ENCODE peak calls at places on chromosome 2, in four cellular contexts. E is stimulated activated CD4-positive, alpha-beta T cell treated with anti-CD3 and anti-CD28 coated beads, Interleukin-1b, Interleukin-23, amount 100 ng/mL, for 24 hours; U is coronary artery; K is activated CD8-positive, alpha-beta memory T cell treated with anti-CD3 and anti-CD28 coated beads for 48 hours. F is an unnamed sample.

GRCh38 chr2:113246606-113247005 is 32.1 kb downstream of the PAX8 start:
- DNase-seq in U (no peak), E (no peak), K (no peak), F (no peak)

GRCh38 chr2:216119986-216120385 is 10.8 kb downstream of the XRCC5 start:
- DNase-seq in U (no peak), K (no peak), E (no peak), F (no peak)

GRCh38 chr2:213172641-213173040 is 21.2 kb upstream of the IKZF2 start:
- DNase-seq in U (no peak), E (no peak), K (no peak), F (no peak)

GRCh38 chr2:24304621-24305020 is 55.7 kb downstream of the ITSN2 start:
- DNase-seq in U (no peak), K (no peak), E (no peak), F (no peak)

GRCh38 chr2:28656937-28657615 is 94.6 kb upstream of the PPP1CB start:
- DNase-seq in U (no peak), E (no peak), K (no peak), F (no peak)

GRCh38 chr2:162840598-162841246 is 2.2 kb upstream of the KCNH7 start:
- DNase-seq in E (no peak), U (no peak), K (no peak), F (peak)

GRCh38 chr2:186570587-186570986 is 19.3 kb upstream of the ITGAV start:
- DNase-seq in K (no peak), E (no peak), U (no peak), F (no peak)

GRCh38 chr2:164792316-164793127 is 49.1 kb downstream of the COBLL1 start:
- DNase-seq in E (no peak), K (no peak), U (no peak), F (no peak)

GRCh38 chr2:223643310-223643709 is 41.1 kb upstream of the SCG2 start:
- DNase-seq in K (no peak), U (no peak), E (no peak), F (no peak)

GRCh38 chr2:101305492-101306123 is 2.9 kb downstream of the RNF149 start:
- DNase-seq in U (no peak), K (no peak), E (no peak), F (no peak)

GRCh38 chr2:172335731-172336130 is 91.7 kb upstream of the ITGA6 start:
- DNase-seq in U (no peak), K (no peak), E (no peak), F (no peak)

GRCh38 chr2:230777681-230778080 is 65.0 kb downstream of the CAB39 start:
- DNase-seq in K (no peak), E (no peak), U (no peak), F (no peak)

GRCh38 chr2:23561088-23561487 is 176.1 kb downstream of the KLHL29 start:
- DNase-seq in E (no peak), U (no peak), K (no peak), F (no peak)

GRCh38 chr2:111712940-111713339 is 171.1 kb downstream of the ANAPC1 start:
- DNase-seq in K (no peak), E (no peak), U (no peak), F (no peak)

GRCh38 chr2:31525876-31526275 is 54.9 kb downstream of the SRD5A2 start:
- DNase-seq in E (no peak), K (no peak), U (no peak), F (no peak)

GRCh38 chr2:214593723-214594122 is 182.9 kb downstream of the VWC2L start:
- DNase-seq in E (no peak), K (no peak), U (no peak), F (no peak)

GRCh38 chr2:54767921-54768320 is 44.5 kb downstream of the EML6 start:
- DNase-seq in K (no peak), U (no peak), E (no peak), F (peak)

GRCh38 chr2:134217924-134218323 is 35.9 kb upstream of the MGAT5 start:
- DNase-seq in E (no peak), K (no peak), U (no peak), F (no peak)

GRCh38 chr2:10434885-10435419 is 13.2 kb downstream of the ODC1 start:
- DNase-seq in U (no peak), E (peak), K (peak), F (peak)

GRCh38 chr2:240457223-240458043 is 22.0 kb downstream of the GPC1 start:
- DNase-seq in K (no peak), U (no peak), E (no peak), F (no peak)

GRCh38 chr2:153770359-153770991 is 101.2 kb upstream of the GALNT13 start:
- DNase-seq in K (no peak), E (no peak), U (no peak), F (no peak)

GRCh38 chr2:60735496-60736250 is 20.4 kb upstream of the PAPOLG start:
- DNase-seq in U (no peak), K (no peak), E (no peak), F (no peak)

GRCh38 chr2:46459694-46460093 is 19.7 kb upstream of the TMEM247 start:
- DNase-seq in K (no peak), U (no peak), E (no peak), F (no peak)

GRCh38 chr2:171181067-171182049 is 20.7 kb upstream of the TLK1 start:
- DNase-seq in U (no peak), E (no peak), K (no peak), F (no peak)

GRCh38 chr2:91442246-91442905 is 2750.9 kb downstream of the RPIA start:
- DNase-seq in E (no peak), K (no peak), U (peak), F (peak)

GRCh38 chr2:241937297-241937696 is 67.8 kb downstream of the RTP5 start:
- DNase-seq in K (no peak), E (no peak), U (peak), F (no peak)

GRCh38 chr2:96962567-96963203 is 23.7 kb downstream of the FAM178B start:
- DNase-seq in K (no peak), E (peak), U (no peak), F (peak)

GRCh38 chr2:98091738-98092137 is 4.8 kb downstream of the VWA3B start:
- DNase-seq in U (no peak), K (no peak), E (no peak), F (no peak)

F was measured in GM13977.